ENCODE peak calls at places on chromosome 20, in eight cellular contexts. One of them, this sample, is unnamed.
A peak's percentile ranks its signal among the peaks of the same experiment; 100 is the strongest.

GRCh38 chr20:57513199-57513598 is 11.7 kb downstream of the CTCFL start:
- DNase-seq in nephron progenitor cell: no peak
- DNase-seq in HEK293T: no peak
- DNase-seq in stimulated activated CD4-positive, alpha-beta T cell treated with anti-CD3 and anti-CD28 coated beads, Interleukin-4, amount 100 ng/mL, for 48 hours: no peak
- DNase-seq in NCI-H1092 treated with DMSO at 0.1 percent for 48 hours: no peak
- DNase-seq in psoas muscle: no peak
- DNase-seq in ACHN: no peak
- DNase-seq in fibroblast of lung: no peak
- DNase-seq in this sample: no peak

GRCh38 chr20:53804920-53805894 is 211.6 kb upstream of the ZNF217 start:
- DNase-seq in nephron progenitor cell: no peak
- DNase-seq in HEK293T: no peak
- DNase-seq in stimulated activated CD4-positive, alpha-beta T cell treated with anti-CD3 and anti-CD28 coated beads, Interleukin-4, amount 100 ng/mL, for 48 hours: no peak
- DNase-seq in NCI-H1092 treated with DMSO at 0.1 percent for 48 hours: no peak
- DNase-seq in psoas muscle: no peak
- DNase-seq in ACHN: no peak
- DNase-seq in fibroblast of lung: no peak
- DNase-seq in this sample: no peak

GRCh38 chr20:50387996-50388332 is 122.2 kb upstream of the PTPN1 start:
- DNase-seq in nephron progenitor cell: no peak
- DNase-seq in HEK293T: no peak
- DNase-seq in stimulated activated CD4-positive, alpha-beta T cell treated with anti-CD3 and anti-CD28 coated beads, Interleukin-4, amount 100 ng/mL, for 48 hours: no peak
- DNase-seq in NCI-H1092 treated with DMSO at 0.1 percent for 48 hours: no peak
- DNase-seq in psoas muscle: no peak
- DNase-seq in ACHN: no peak
- DNase-seq in fibroblast of lung: peak; percentile 29
- DNase-seq in this sample: no peak

GRCh38 chr20:61443541-61444126 is 191.6 kb downstream of the CDH4 start:
- DNase-seq in nephron progenitor cell: no peak
- DNase-seq in HEK293T: no peak
- DNase-seq in stimulated activated CD4-positive, alpha-beta T cell treated with anti-CD3 and anti-CD28 coated beads, Interleukin-4, amount 100 ng/mL, for 48 hours: no peak
- DNase-seq in NCI-H1092 treated with DMSO at 0.1 percent for 48 hours: no peak
- DNase-seq in psoas muscle: no peak
- DNase-seq in ACHN: no peak
- DNase-seq in fibroblast of lung: peak; percentile 57
- DNase-seq in this sample: no peak

GRCh38 chr20:64185276-64185900 is 21.1 kb downstream of the MYT1 start:
- DNase-seq in nephron progenitor cell: no peak
- DNase-seq in HEK293T: no peak
- DNase-seq in stimulated activated CD4-positive, alpha-beta T cell treated with anti-CD3 and anti-CD28 coated beads, Interleukin-4, amount 100 ng/mL, for 48 hours: no peak
- DNase-seq in NCI-H1092 treated with DMSO at 0.1 percent for 48 hours: no peak
- DNase-seq in psoas muscle: no peak
- DNase-seq in ACHN: no peak
- DNase-seq in fibroblast of lung: no peak
- DNase-seq in this sample: no peak

GRCh38 chr20:3652646-3653596 is 10.3 kb downstream of the GFRA4 start:
- DNase-seq in nephron progenitor cell: no peak
- DNase-seq in HEK293T: no peak
- DNase-seq in stimulated activated CD4-positive, alpha-beta T cell treated with anti-CD3 and anti-CD28 coated beads, Interleukin-4, amount 100 ng/mL, for 48 hours: no peak
- DNase-seq in NCI-H1092 treated with DMSO at 0.1 percent for 48 hours: no peak
- DNase-seq in psoas muscle: no peak
- DNase-seq in ACHN: no peak
- DNase-seq in fibroblast of lung: no peak
- DNase-seq in this sample: no peak

GRCh38 chr20:728022-728944 is 40.0 kb downstream of the SLC52A3 start:
- DNase-seq in nephron progenitor cell: peak; percentile 93
- DNase-seq in HEK293T: peak; percentile 83
- DNase-seq in stimulated activated CD4-positive, alpha-beta T cell treated with anti-CD3 and anti-CD28 coated beads, Interleukin-4, amount 100 ng/mL, for 48 hours: peak; percentile 50
- DNase-seq in NCI-H1092 treated with DMSO at 0.1 percent for 48 hours: peak; percentile 31
- DNase-seq in psoas muscle: peak; percentile 64
- DNase-seq in ACHN: peak; percentile 48
- DNase-seq in fibroblast of lung: peak; percentile 37
- DNase-seq in this sample: peak; percentile 70

GRCh38 chr20:32685541-32686529 is 12.1 kb upstream of the C20orf203 start:
- DNase-seq in nephron progenitor cell: no peak
- DNase-seq in HEK293T: no peak
- DNase-seq in stimulated activated CD4-positive, alpha-beta T cell treated with anti-CD3 and anti-CD28 coated beads, Interleukin-4, amount 100 ng/mL, for 48 hours: no peak
- DNase-seq in NCI-H1092 treated with DMSO at 0.1 percent for 48 hours: no peak
- DNase-seq in psoas muscle: no peak
- DNase-seq in ACHN: no peak
- DNase-seq in fibroblast of lung: peak; percentile 87
- DNase-seq in this sample: no peak

GRCh38 chr20:20824924-20825584 is 112.6 kb upstream of the RALGAPA2 start:
- DNase-seq in nephron progenitor cell: peak; percentile 72
- DNase-seq in HEK293T: peak; percentile 76
- DNase-seq in stimulated activated CD4-positive, alpha-beta T cell treated with anti-CD3 and anti-CD28 coated beads, Interleukin-4, amount 100 ng/mL, for 48 hours: peak; percentile 36
- DNase-seq in NCI-H1092 treated with DMSO at 0.1 percent for 48 hours: peak; percentile 64
- DNase-seq in psoas muscle: peak; percentile 79
- DNase-seq in ACHN: peak; percentile 29
- DNase-seq in fibroblast of lung: no peak
- DNase-seq in this sample: peak; percentile 76

This sample was measured in NCI-H146.